ENCODE peak calls at places on chromosomes 2 and 18, in eight cellular contexts. One of them, this sample, is unnamed. For H3K4me1, the result is how much of the 10 kb centered on the place peaks cover.

GRCh38 chr18:80157708-80158343 is 48.8 kb downstream of the ADNP2 start:
- DNase-seq in pancreas: peak
- DNase-seq in sigmoid colon: peak
- DNase-seq in Peyer's patch: peak
- DNase-seq in GM23338: peak
- DNase-seq in A549: peak
- DNase-seq in left ventricle myocardium inferior: peak
- DNase-seq in thoracic aorta: peak
- DNase-seq in this sample: no peak

GRCh38 chr2:240624950-240625621 is at the start of gene GPR35:
- DNase-seq in pancreas: peak
- DNase-seq in A549: peak
- DNase-seq in Peyer's patch: peak
- DNase-seq in GM23338: no peak
- DNase-seq in sigmoid colon: peak
- DNase-seq in left ventricle myocardium inferior: peak
- DNase-seq in thoracic aorta: no peak
- DNase-seq in this sample: peak

GRCh38 chr2:46338674-46339073 is 41.5 kb downstream of the EPAS1 start:
- DNase-seq in sigmoid colon: no peak
- DNase-seq in left ventricle myocardium inferior: no peak
- DNase-seq in Peyer's patch: no peak
- DNase-seq in A549: no peak
- DNase-seq in thoracic aorta: no peak
- DNase-seq in pancreas: no peak
- DNase-seq in GM23338: no peak
- DNase-seq in this sample: no peak

GRCh38 chr2:102230410-102230909 is 43.6 kb downstream of the IL1RL2 start:
- DNase-seq in thoracic aorta: no peak
- DNase-seq in sigmoid colon: no peak
- DNase-seq in A549: no peak
- DNase-seq in GM23338: no peak
- DNase-seq in left ventricle myocardium inferior: no peak
- DNase-seq in pancreas: no peak
- DNase-seq in Peyer's patch: no peak
- DNase-seq in this sample: no peak

GRCh38 chr2:145685323-145686050 is 1165.6 kb upstream of the ZEB2 start:
- DNase-seq in A549: no peak
- DNase-seq in Peyer's patch: no peak
- DNase-seq in thoracic aorta: no peak
- DNase-seq in GM23338: no peak
- DNase-seq in pancreas: no peak
- DNase-seq in left ventricle myocardium inferior: no peak
- DNase-seq in sigmoid colon: no peak
- DNase-seq in this sample: no peak

GRCh38 chr2:80363951-80364350 is 59.4 kb upstream of the LRRTM1 start:
- DNase-seq in thoracic aorta: no peak
- DNase-seq in Peyer's patch: no peak
- DNase-seq in pancreas: no peak
- DNase-seq in left ventricle myocardium inferior: no peak
- DNase-seq in A549: no peak
- DNase-seq in sigmoid colon: no peak
- DNase-seq in GM23338: no peak
- DNase-seq in this sample: no peak

GRCh38 chr2:67561411-67561965 is 164.4 kb downstream of the ETAA1 start:
- DNase-seq in A549: peak
- DNase-seq in Peyer's patch: no peak
- DNase-seq in sigmoid colon: no peak
- DNase-seq in GM23338: no peak
- DNase-seq in thoracic aorta: peak
- DNase-seq in left ventricle myocardium inferior: peak
- DNase-seq in pancreas: peak
- DNase-seq in this sample: peak

GRCh38 chr2:130896813-130897212 is 60.1 kb downstream of the ARHGEF4 start:
- DNase-seq in GM23338: peak
- DNase-seq in thoracic aorta: no peak
- DNase-seq in Peyer's patch: no peak
- DNase-seq in sigmoid colon: no peak
- DNase-seq in A549: no peak
- DNase-seq in left ventricle myocardium inferior: no peak
- DNase-seq in pancreas: no peak
- DNase-seq in this sample: no peak

GRCh38 chr2:241540766-241541561 is 17.6 kb upstream of the BOK start:
- DNase-seq in thoracic aorta: no peak
- DNase-seq in sigmoid colon: no peak
- DNase-seq in left ventricle myocardium inferior: peak
- DNase-seq in Peyer's patch: peak
- DNase-seq in A549: peak
- DNase-seq in GM23338: peak
- DNase-seq in pancreas: peak
- DNase-seq in this sample: no peak

GRCh38 chr2:201879986-201880385 is 73.6 kb downstream of the CDK15 start:
- DNase-seq in A549: no peak
- DNase-seq in thoracic aorta: no peak
- DNase-seq in left ventricle myocardium inferior: no peak
- DNase-seq in Peyer's patch: no peak
- DNase-seq in pancreas: no peak
- DNase-seq in sigmoid colon: no peak
- DNase-seq in GM23338: no peak
- DNase-seq in this sample: no peak

GRCh38 chr2:201882353-201883095 is 76.2 kb downstream of the CDK15 start:
- DNase-seq in thoracic aorta: no peak
- DNase-seq in A549: no peak
- DNase-seq in Peyer's patch: no peak
- DNase-seq in GM23338: peak
- DNase-seq in pancreas: no peak
- DNase-seq in left ventricle myocardium inferior: no peak
- DNase-seq in sigmoid colon: no peak
- DNase-seq in this sample: no peak

GRCh38 chr2:201881731-201882130 is 75.4 kb downstream of the CDK15 start:
- DNase-seq in thoracic aorta: no peak
- DNase-seq in sigmoid colon: no peak
- DNase-seq in pancreas: no peak
- DNase-seq in Peyer's patch: no peak
- DNase-seq in A549: no peak
- DNase-seq in GM23338: no peak
- DNase-seq in left ventricle myocardium inferior: no peak
- DNase-seq in this sample: no peak

GRCh38 chr2:201880620-201881381 is 74.5 kb downstream of the CDK15 start:
- DNase-seq in GM23338: no peak
- DNase-seq in Peyer's patch: no peak
- DNase-seq in A549: no peak
- DNase-seq in thoracic aorta: no peak
- DNase-seq in left ventricle myocardium inferior: no peak
- DNase-seq in pancreas: no peak
- DNase-seq in sigmoid colon: no peak
- DNase-seq in this sample: peak

GRCh38 chr2:201881382-201881720 is 75.0 kb downstream of the CDK15 start:
- DNase-seq in sigmoid colon: no peak
- DNase-seq in left ventricle myocardium inferior: no peak
- DNase-seq in GM23338: no peak
- DNase-seq in A549: no peak
- DNase-seq in Peyer's patch: no peak
- DNase-seq in thoracic aorta: no peak
- DNase-seq in pancreas: no peak
- DNase-seq in this sample: no peak
- H3K27ac ChIP-seq in sigmoid colon: no peak
- H3K27ac ChIP-seq in left ventricle myocardium inferior: no peak
- H3K27ac ChIP-seq in GM23338: no peak
- H3K27ac ChIP-seq in A549: no peak
- H3K27ac ChIP-seq in Peyer's patch: no peak
- H3K27ac ChIP-seq in thoracic aorta: peak
- H3K27ac ChIP-seq in pancreas: no peak
- H3K27ac ChIP-seq in this sample: peak

GRCh38 chr2:230794472-230794871 is 70.3 kb upstream of the ITM2C start:
- DNase-seq in Peyer's patch: peak
- DNase-seq in thoracic aorta: no peak
- DNase-seq in pancreas: no peak
- DNase-seq in A549: no peak
- DNase-seq in left ventricle myocardium inferior: no peak
- DNase-seq in sigmoid colon: no peak
- DNase-seq in GM23338: peak
- DNase-seq in this sample: no peak
- H3K4me3 ChIP-seq in Peyer's patch: no peak
- H3K4me3 ChIP-seq in thoracic aorta: peak
- H3K4me3 ChIP-seq in pancreas: no peak
- H3K4me3 ChIP-seq in A549: no peak
- H3K4me3 ChIP-seq in left ventricle myocardium inferior: no peak
- H3K4me3 ChIP-seq in sigmoid colon: no peak
- H3K4me3 ChIP-seq in GM23338: no peak
- H3K4me3 ChIP-seq in this sample: no peak

GRCh38 chr2:9178905-9179571 is 27.6 kb upstream of the ASAP2 start:
- DNase-seq in A549: peak
- DNase-seq in pancreas: peak
- DNase-seq in GM23338: no peak
- DNase-seq in left ventricle myocardium inferior: peak
- DNase-seq in Peyer's patch: peak
- DNase-seq in thoracic aorta: peak
- DNase-seq in sigmoid colon: peak
- DNase-seq in this sample: peak
- H3K4me1 ChIP-seq in A549: under half
- H3K4me1 ChIP-seq in pancreas: under half
- H3K4me1 ChIP-seq in GM23338: under half
- H3K4me1 ChIP-seq in left ventricle myocardium inferior: under half
- H3K4me1 ChIP-seq in Peyer's patch: under half
- H3K4me1 ChIP-seq in thoracic aorta: half or more
- H3K4me1 ChIP-seq in sigmoid colon: under half
- H3K4me1 ChIP-seq in this sample: under half

GRCh38 chr2:20108655-20109396 is 57.4 kb upstream of the LAPTM4A start:
- DNase-seq in left ventricle myocardium inferior: no peak
- DNase-seq in Peyer's patch: peak
- DNase-seq in A549: peak
- DNase-seq in thoracic aorta: no peak
- DNase-seq in sigmoid colon: no peak
- DNase-seq in pancreas: no peak
- DNase-seq in GM23338: no peak
- DNase-seq in this sample: no peak
- H3K27ac ChIP-seq in left ventricle myocardium inferior: no peak
- H3K27ac ChIP-seq in Peyer's patch: no peak
- H3K27ac ChIP-seq in A549: peak
- H3K27ac ChIP-seq in thoracic aorta: no peak
- H3K27ac ChIP-seq in sigmoid colon: no peak
- H3K27ac ChIP-seq in pancreas: no peak
- H3K27ac ChIP-seq in GM23338: no peak
- H3K27ac ChIP-seq in this sample: no peak

GRCh38 chr2:127535941-127536340 is 458 bp downstream of the MYO7B start:
- DNase-seq in GM23338: no peak
- DNase-seq in A549: no peak
- DNase-seq in thoracic aorta: no peak
- DNase-seq in left ventricle myocardium inferior: no peak
- DNase-seq in Peyer's patch: no peak
- DNase-seq in pancreas: no peak
- DNase-seq in sigmoid colon: no peak
- DNase-seq in this sample: no peak

GRCh38 chr2:127537644-127538043 is 2.2 kb downstream of the MYO7B start:
- DNase-seq in sigmoid colon: no peak
- DNase-seq in thoracic aorta: no peak
- DNase-seq in left ventricle myocardium inferior: no peak
- DNase-seq in A549: no peak
- DNase-seq in Peyer's patch: no peak
- DNase-seq in pancreas: no peak
- DNase-seq in GM23338: no peak
- DNase-seq in this sample: no peak

GRCh38 chr2:127536707-127537106 is 1.2 kb downstream of the MYO7B start:
- DNase-seq in GM23338: no peak
- DNase-seq in A549: no peak
- DNase-seq in thoracic aorta: no peak
- DNase-seq in Peyer's patch: no peak
- DNase-seq in left ventricle myocardium inferior: no peak
- DNase-seq in sigmoid colon: no peak
- DNase-seq in pancreas: no peak
- DNase-seq in this sample: no peak

GRCh38 chr2:127537142-127537541 is 1.7 kb downstream of the MYO7B start:
- DNase-seq in A549: no peak
- DNase-seq in sigmoid colon: no peak
- DNase-seq in thoracic aorta: no peak
- DNase-seq in Peyer's patch: no peak
- DNase-seq in pancreas: no peak
- DNase-seq in left ventricle myocardium inferior: no peak
- DNase-seq in GM23338: no peak
- DNase-seq in this sample: no peak

DNA sequence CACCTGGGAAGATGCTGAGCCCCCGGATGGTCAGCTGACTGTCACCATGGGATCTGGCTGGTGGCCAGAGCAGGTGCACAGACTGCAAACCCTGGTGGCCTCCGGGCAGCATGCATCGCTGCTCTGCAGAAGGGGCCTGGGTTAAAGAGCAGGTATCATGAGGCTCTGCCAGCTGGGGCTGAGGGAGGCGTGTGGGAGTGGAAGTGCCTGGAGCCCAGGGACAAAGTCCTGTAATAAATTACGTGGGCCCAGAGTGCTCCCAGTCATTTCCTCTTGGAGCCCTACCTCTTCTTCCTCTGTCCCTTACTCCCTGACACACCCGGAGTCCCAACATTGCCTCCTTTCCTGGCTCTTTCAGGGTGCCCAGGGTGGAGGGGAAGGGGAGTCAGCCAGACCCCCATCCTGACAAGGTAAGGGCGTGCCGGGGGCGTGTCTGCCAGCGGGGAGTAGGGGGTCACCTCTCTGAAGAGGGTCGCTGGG is at the start of gene MYO7B:
- DNase-seq in GM23338: no peak
- DNase-seq in left ventricle myocardium inferior: no peak
- DNase-seq in Peyer's patch: peak
- DNase-seq in pancreas: no peak
- DNase-seq in thoracic aorta: no peak
- DNase-seq in sigmoid colon: no peak
- DNase-seq in A549: no peak
- DNase-seq in this sample: no peak
- H3K4me3 ChIP-seq in GM23338: no peak
- H3K4me3 ChIP-seq in left ventricle myocardium inferior: no peak
- H3K4me3 ChIP-seq in Peyer's patch: peak
- H3K4me3 ChIP-seq in pancreas: no peak
- H3K4me3 ChIP-seq in thoracic aorta: no peak
- H3K4me3 ChIP-seq in sigmoid colon: no peak
- H3K4me3 ChIP-seq in A549: no peak
- H3K4me3 ChIP-seq in this sample: no peak

GRCh38 chr18:8632386-8632785 is 23.1 kb downstream of the RAB12 start:
- DNase-seq in GM23338: no peak
- DNase-seq in Peyer's patch: no peak
- DNase-seq in pancreas: no peak
- DNase-seq in thoracic aorta: no peak
- DNase-seq in sigmoid colon: no peak
- DNase-seq in A549: no peak
- DNase-seq in left ventricle myocardium inferior: no peak
- DNase-seq in this sample: no peak
- H3K4me1 ChIP-seq in GM23338: half or more
- H3K4me1 ChIP-seq in Peyer's patch: under half
- H3K4me1 ChIP-seq in pancreas: under half
- H3K4me1 ChIP-seq in thoracic aorta: under half
- H3K4me1 ChIP-seq in sigmoid colon: under half
- H3K4me1 ChIP-seq in A549: under half
- H3K4me1 ChIP-seq in left ventricle myocardium inferior: half or more
- H3K4me1 ChIP-seq in this sample: under half

GRCh38 chr2:209614630-209615369 is 156.8 kb upstream of the UNC80 start:
- DNase-seq in thoracic aorta: no peak
- DNase-seq in pancreas: no peak
- DNase-seq in sigmoid colon: no peak
- DNase-seq in left ventricle myocardium inferior: no peak
- DNase-seq in GM23338: peak
- DNase-seq in A549: no peak
- DNase-seq in Peyer's patch: no peak
- DNase-seq in this sample: no peak
- H3K27ac ChIP-seq in thoracic aorta: no peak
- H3K27ac ChIP-seq in pancreas: no peak
- H3K27ac ChIP-seq in sigmoid colon: no peak
- H3K27ac ChIP-seq in left ventricle myocardium inferior: no peak
- H3K27ac ChIP-seq in GM23338: peak
- H3K27ac ChIP-seq in A549: no peak
- H3K27ac ChIP-seq in Peyer's patch: no peak
- H3K27ac ChIP-seq in this sample: no peak

GRCh38 chr2:237432484-237433092 is 18.6 kb upstream of the COL6A3 start:
- DNase-seq in A549: peak
- DNase-seq in left ventricle myocardium inferior: no peak
- DNase-seq in Peyer's patch: peak
- DNase-seq in pancreas: no peak
- DNase-seq in GM23338: no peak
- DNase-seq in thoracic aorta: no peak
- DNase-seq in sigmoid colon: no peak
- DNase-seq in this sample: no peak
- H3K4me3 ChIP-seq in A549: no peak
- H3K4me3 ChIP-seq in left ventricle myocardium inferior: no peak
- H3K4me3 ChIP-seq in Peyer's patch: no peak
- H3K4me3 ChIP-seq in pancreas: no peak
- H3K4me3 ChIP-seq in GM23338: no peak
- H3K4me3 ChIP-seq in thoracic aorta: no peak
- H3K4me3 ChIP-seq in sigmoid colon: no peak
- H3K4me3 ChIP-seq in this sample: no peak

This sample was measured in tibial artery.